ENCODE peak calls at places on chromosomes 11 and 22, in eight cellular contexts. One of them, this sample, is unnamed.
A peak's percentile ranks its signal among the peaks of the same experiment; 100 is the strongest.

GRCh38 chr11:67370351-67371076 is 2.9 kb downstream of the CLCF1 start:
- DNase-seq in transverse colon: no peak
- DNase-seq in A549: no peak
- DNase-seq in uterus: peak; percentile 58
- DNase-seq in RWPE1: no peak
- DNase-seq in GM23248: peak; percentile 57
- DNase-seq in ovary: no peak
- DNase-seq in AG04450: peak; percentile 59
- DNase-seq in this sample: no peak

GRCh38 chr11:27934830-27935145 is 173.2 kb downstream of the KIF18A start:
- DNase-seq in ovary: no peak
- DNase-seq in A549: peak; percentile 88
- DNase-seq in RWPE1: peak; percentile 88
- DNase-seq in AG04450: peak; percentile 90
- DNase-seq in uterus: no peak
- DNase-seq in transverse colon: no peak
- DNase-seq in GM23248: peak; percentile 96
- DNase-seq in this sample: peak; percentile 57

GRCh38 chr11:82842019-82842418 is 58.2 kb downstream of the PRCP start:
- DNase-seq in ovary: no peak
- DNase-seq in uterus: no peak
- DNase-seq in A549: no peak
- DNase-seq in RWPE1: no peak
- DNase-seq in AG04450: no peak
- DNase-seq in GM23248: no peak
- DNase-seq in transverse colon: no peak
- DNase-seq in this sample: no peak

GRCh38 chr22:35506259-35506570 is 34.4 kb upstream of the RASD2 start:
- DNase-seq in GM23248: peak; percentile 27
- DNase-seq in A549: no peak
- DNase-seq in ovary: no peak
- DNase-seq in transverse colon: no peak
- DNase-seq in AG04450: peak; percentile 46
- DNase-seq in uterus: no peak
- DNase-seq in RWPE1: no peak
- DNase-seq in this sample: peak; percentile 5

GRCh38 chr11:79940165-79940564 is 499.3 kb upstream of the TENM4 start:
- DNase-seq in ovary: no peak
- DNase-seq in GM23248: no peak
- DNase-seq in uterus: no peak
- DNase-seq in A549: no peak
- DNase-seq in transverse colon: no peak
- DNase-seq in RWPE1: no peak
- DNase-seq in AG04450: no peak
- DNase-seq in this sample: peak; percentile 36

GRCh38 chr22:22955866-22956535 is 68.4 kb downstream of the IGLL5 start:
- DNase-seq in AG04450: peak; percentile 41
- DNase-seq in uterus: peak; percentile 40
- DNase-seq in transverse colon: peak; percentile 73
- DNase-seq in RWPE1: peak; percentile 54
- DNase-seq in ovary: peak; percentile 66
- DNase-seq in GM23248: peak; percentile 82
- DNase-seq in A549: peak; percentile 59
- DNase-seq in this sample: peak; percentile 8

GRCh38 chr11:91804057-91804456 is 420.6 kb upstream of the FAT3 start:
- DNase-seq in A549: peak; percentile 29
- DNase-seq in uterus: no peak
- DNase-seq in AG04450: no peak
- DNase-seq in ovary: no peak
- DNase-seq in GM23248: no peak
- DNase-seq in RWPE1: no peak
- DNase-seq in transverse colon: no peak
- DNase-seq in this sample: no peak

GRCh38 chr11:115247404-115247803 is 256.8 kb downstream of the CADM1 start:
- DNase-seq in ovary: no peak
- DNase-seq in transverse colon: no peak
- DNase-seq in RWPE1: no peak
- DNase-seq in A549: no peak
- DNase-seq in uterus: no peak
- DNase-seq in GM23248: no peak
- DNase-seq in AG04450: no peak
- DNase-seq in this sample: no peak

GRCh38 chr11:33685061-33685460 is 15.6 kb downstream of the C11orf91 start:
- DNase-seq in AG04450: no peak
- DNase-seq in A549: no peak
- DNase-seq in ovary: no peak
- DNase-seq in RWPE1: no peak
- DNase-seq in transverse colon: no peak
- DNase-seq in uterus: no peak
- DNase-seq in GM23248: peak; percentile 73
- DNase-seq in this sample: no peak

GRCh38 chr11:103661991-103662390 is 374.4 kb upstream of the DDI1 start:
- DNase-seq in A549: no peak
- DNase-seq in transverse colon: no peak
- DNase-seq in AG04450: no peak
- DNase-seq in GM23248: no peak
- DNase-seq in uterus: no peak
- DNase-seq in RWPE1: no peak
- DNase-seq in ovary: no peak
- DNase-seq in this sample: no peak

GRCh38 chr11:45565589-45565988 is 99.8 kb downstream of the CHST1 start:
- DNase-seq in ovary: no peak
- DNase-seq in GM23248: no peak
- DNase-seq in transverse colon: no peak
- DNase-seq in A549: no peak
- DNase-seq in AG04450: no peak
- DNase-seq in uterus: no peak
- DNase-seq in RWPE1: no peak
- DNase-seq in this sample: no peak

GRCh38 chr11:45106006-45106405 is 40.4 kb upstream of the PRDM11 start:
- DNase-seq in RWPE1: no peak
- DNase-seq in transverse colon: no peak
- DNase-seq in ovary: no peak
- DNase-seq in A549: no peak
- DNase-seq in AG04450: no peak
- DNase-seq in GM23248: no peak
- DNase-seq in uterus: no peak
- DNase-seq in this sample: no peak

GRCh38 chr11:48005133-48005532 is 24.8 kb downstream of the PTPRJ start:
- DNase-seq in RWPE1: no peak
- DNase-seq in A549: no peak
- DNase-seq in GM23248: peak; percentile 70
- DNase-seq in AG04450: no peak
- DNase-seq in transverse colon: no peak
- DNase-seq in uterus: no peak
- DNase-seq in ovary: no peak
- DNase-seq in this sample: no peak

DNA sequence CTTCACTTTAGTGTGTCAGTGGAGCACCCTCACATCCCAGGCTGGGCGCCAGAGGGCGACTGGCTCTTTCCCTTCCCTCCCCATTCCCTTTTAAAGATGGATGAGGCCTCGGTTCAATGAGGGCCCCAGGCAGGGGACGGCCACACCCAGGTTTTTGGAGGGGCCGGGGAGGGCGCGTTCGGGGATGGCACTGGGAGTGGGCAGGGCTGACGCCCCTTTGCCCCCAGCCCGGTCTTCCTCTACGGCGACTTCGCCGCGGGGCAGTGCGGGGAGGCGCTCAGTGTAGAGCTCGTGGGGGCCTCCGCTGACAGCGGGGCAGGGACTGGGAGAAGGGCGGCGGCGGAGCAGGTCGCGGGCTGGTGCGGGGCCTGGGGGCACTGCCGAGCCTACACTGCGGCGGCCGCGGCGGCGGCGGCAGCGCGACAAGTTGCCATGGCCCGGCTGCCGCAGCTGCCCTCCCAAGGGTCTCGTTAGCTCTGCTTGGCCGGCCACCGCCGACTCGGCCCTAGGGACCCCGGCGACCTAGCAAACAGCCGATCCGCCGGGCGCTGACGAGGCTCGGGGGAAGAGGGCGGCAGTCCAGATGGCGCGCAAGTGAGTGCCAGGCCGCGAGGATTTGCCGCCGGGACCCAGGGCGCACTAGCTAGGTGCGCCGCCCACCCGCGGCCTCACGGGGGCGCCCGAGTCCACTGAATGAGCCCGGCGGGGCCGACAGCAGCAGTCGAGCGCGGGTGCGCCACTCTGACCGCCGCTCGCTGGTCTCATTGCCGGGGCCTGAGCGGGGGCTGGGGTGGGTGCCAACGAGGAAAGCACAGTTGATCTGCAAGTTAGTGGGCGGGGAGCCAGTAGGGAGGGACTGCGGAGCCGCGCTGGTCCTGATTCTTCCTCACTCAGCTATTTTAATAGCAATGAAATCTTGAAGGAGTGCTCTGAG is 92.7 kb downstream of the RRM1 start:
- DNase-seq in transverse colon: peak; percentile 88
- DNase-seq in uterus: peak; percentile 96
- DNase-seq in GM23248: peak; percentile 90
- DNase-seq in A549: peak; percentile 80
- DNase-seq in ovary: peak; percentile 99
- DNase-seq in RWPE1: peak; percentile 77
- DNase-seq in AG04450: peak; percentile 49
- DNase-seq in this sample: no peak
- H3K27ac ChIP-seq in transverse colon: peak overlapping the region; percentile 73
- H3K27ac ChIP-seq in uterus: peak overlapping the region; percentile 66
- H3K27ac ChIP-seq in GM23248: no peak overlapping the region
- H3K27ac ChIP-seq in A549: peak overlapping the region; percentile 94
- H3K27ac ChIP-seq in ovary: peak overlapping the region; percentile 61
- H3K27ac ChIP-seq in RWPE1: peak overlapping the region; percentile 24
- H3K27ac ChIP-seq in AG04450: no peak overlapping the region
- H3K27ac ChIP-seq in this sample: no peak overlapping the region

DNA sequence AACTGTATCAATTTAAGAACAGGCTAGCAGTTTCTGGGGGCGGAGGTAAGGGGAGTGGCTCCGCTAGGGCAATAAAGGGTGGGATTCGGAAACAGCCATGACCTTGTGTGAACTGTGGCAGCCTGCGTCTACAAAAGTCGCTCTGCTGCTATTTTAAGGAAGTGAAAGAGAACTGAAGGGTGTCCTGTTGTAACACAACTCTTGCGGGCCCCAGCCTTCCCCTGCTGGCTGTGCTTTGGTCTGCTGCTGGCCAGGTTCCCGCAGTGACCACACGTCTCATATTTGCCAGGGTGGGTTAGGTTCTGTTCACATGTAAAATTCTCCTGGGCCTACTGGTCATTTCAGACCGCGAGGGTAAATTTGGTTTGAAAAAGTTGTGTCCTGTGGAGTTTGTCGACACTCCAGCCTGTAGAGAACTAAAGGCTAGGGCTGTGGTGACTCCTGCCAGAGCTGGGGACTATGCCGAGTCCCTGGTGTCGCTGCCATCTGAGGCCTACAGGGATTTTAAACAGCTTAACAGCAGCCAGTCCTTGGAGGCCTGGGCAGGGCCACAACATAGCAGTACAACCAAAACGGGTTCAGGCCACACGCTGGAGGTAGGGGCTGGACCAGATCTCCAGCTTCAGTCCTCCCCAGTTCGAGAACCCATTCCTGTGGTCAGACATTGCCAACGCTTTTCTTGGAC is 1.1 kb upstream of the PPFIBP2 start:
- DNase-seq in ovary: peak; percentile 73
- DNase-seq in GM23248: peak; percentile 76
- DNase-seq in uterus: peak; percentile 58
- DNase-seq in transverse colon: peak; percentile 80
- DNase-seq in AG04450: no peak
- DNase-seq in A549: no peak
- DNase-seq in RWPE1: no peak
- DNase-seq in this sample: no peak
- H3K27ac ChIP-seq in ovary: peak overlapping the region; percentile 94
- H3K27ac ChIP-seq in GM23248: peak overlapping the region; percentile 68
- H3K27ac ChIP-seq in uterus: peak overlapping the region; percentile 83
- H3K27ac ChIP-seq in transverse colon: peak overlapping the region; percentile 93
- H3K27ac ChIP-seq in AG04450: no peak overlapping the region
- H3K27ac ChIP-seq in A549: peak overlapping the region; percentile 92
- H3K27ac ChIP-seq in RWPE1: peak overlapping the region; percentile 71
- H3K27ac ChIP-seq in this sample: peak overlapping the region; percentile 62

GRCh38 chr11:59965424-59965823 is 1.6 kb downstream of the OOSP4A start:
- DNase-seq in AG04450: no peak
- DNase-seq in RWPE1: no peak
- DNase-seq in GM23248: no peak
- DNase-seq in ovary: no peak
- DNase-seq in uterus: no peak
- DNase-seq in transverse colon: no peak
- DNase-seq in A549: no peak
- DNase-seq in this sample: no peak

GRCh38 chr11:59957094-59957493 is 6.7 kb upstream of the OOSP4A start:
- DNase-seq in A549: no peak
- DNase-seq in ovary: no peak
- DNase-seq in AG04450: no peak
- DNase-seq in RWPE1: peak; percentile 3
- DNase-seq in transverse colon: no peak
- DNase-seq in GM23248: peak; percentile 7
- DNase-seq in uterus: no peak
- DNase-seq in this sample: no peak

GRCh38 chr11:59960502-59961381 is 3.1 kb upstream of the OOSP4A start:
- DNase-seq in ovary: no peak
- DNase-seq in GM23248: no peak
- DNase-seq in A549: no peak
- DNase-seq in transverse colon: peak; percentile 26
- DNase-seq in RWPE1: no peak
- DNase-seq in uterus: no peak
- DNase-seq in AG04450: no peak
- DNase-seq in this sample: no peak

GRCh38 chr11:59963733-59964132 is at the start of gene OOSP4A:
- DNase-seq in RWPE1: no peak
- DNase-seq in uterus: no peak
- DNase-seq in A549: no peak
- DNase-seq in AG04450: no peak
- DNase-seq in transverse colon: no peak
- DNase-seq in GM23248: no peak
- DNase-seq in ovary: no peak
- DNase-seq in this sample: no peak

DNA sequence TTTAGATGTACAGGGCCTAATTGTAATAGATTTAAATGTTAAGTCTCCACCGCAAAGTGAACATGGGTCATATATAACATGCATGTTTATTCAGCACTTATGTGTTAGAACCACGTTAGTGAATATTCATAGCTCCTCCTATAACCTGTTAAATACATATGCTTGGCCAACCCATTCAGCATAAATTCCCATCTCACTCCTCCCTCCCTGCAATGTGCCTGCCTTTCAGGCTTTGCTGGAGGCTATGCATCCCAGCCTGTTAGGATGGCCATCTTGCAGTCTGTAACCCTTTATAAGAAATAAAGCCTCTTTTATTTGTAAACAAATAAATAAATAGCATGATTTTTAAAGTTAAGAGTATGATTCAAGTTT is 1.7 kb upstream of the OOSP4A start:
- DNase-seq in AG04450: no peak
- DNase-seq in transverse colon: peak; percentile 25
- DNase-seq in GM23248: no peak
- DNase-seq in uterus: no peak
- DNase-seq in A549: no peak
- DNase-seq in RWPE1: no peak
- DNase-seq in ovary: no peak
- DNase-seq in this sample: no peak
- H3K27ac ChIP-seq in AG04450: no peak overlapping the region
- H3K27ac ChIP-seq in transverse colon: peak overlapping the region; percentile 80
- H3K27ac ChIP-seq in GM23248: no peak overlapping the region
- H3K27ac ChIP-seq in uterus: no peak overlapping the region
- H3K27ac ChIP-seq in A549: no peak overlapping the region
- H3K27ac ChIP-seq in RWPE1: no peak overlapping the region
- H3K27ac ChIP-seq in ovary: no peak overlapping the region
- H3K27ac ChIP-seq in this sample: no peak overlapping the region

GRCh38 chr11:110689306-110689705 is 22.9 kb downstream of the ARHGAP20 start:
- DNase-seq in RWPE1: no peak
- DNase-seq in ovary: no peak
- DNase-seq in AG04450: no peak
- DNase-seq in A549: no peak
- DNase-seq in GM23248: no peak
- DNase-seq in transverse colon: no peak
- DNase-seq in uterus: no peak
- DNase-seq in this sample: no peak

GRCh38 chr11:110691961-110692360 is 20.3 kb downstream of the ARHGAP20 start:
- DNase-seq in ovary: no peak
- DNase-seq in A549: no peak
- DNase-seq in transverse colon: no peak
- DNase-seq in uterus: no peak
- DNase-seq in RWPE1: no peak
- DNase-seq in GM23248: no peak
- DNase-seq in AG04450: no peak
- DNase-seq in this sample: no peak
- H3K27ac ChIP-seq in ovary: no peak overlapping the region
- H3K27ac ChIP-seq in A549: no peak overlapping the region
- H3K27ac ChIP-seq in transverse colon: no peak overlapping the region
- H3K27ac ChIP-seq in uterus: no peak overlapping the region
- H3K27ac ChIP-seq in RWPE1: no peak overlapping the region
- H3K27ac ChIP-seq in GM23248: no peak overlapping the region
- H3K27ac ChIP-seq in AG04450: no peak overlapping the region
- H3K27ac ChIP-seq in this sample: no peak overlapping the region